ENCODE peak calls at places on chromosome 13, in ten cellular contexts. O is left lung; I is LNCaP clone FGC; B is right atrium auricular region; L is foreskin fibroblast; J is A673; H is AG04450; Y is body of pancreas; A is ovary; F is CD8-positive, alpha-beta T cell. X is an unnamed sample.

GRCh38 chr13:35630551-35631275 is 154.2 kb upstream of the MAB21L1 start:
- DNase-seq in J (peak; percentile 66), Y (peak; percentile 11), H (peak; percentile 16), I (no peak), O (no peak), F (no peak), A (no peak), L (peak; percentile 77), B (no peak), X (peak; percentile 66)

GRCh38 chr13:111954681-111955411 is 112.1 kb upstream of the SOX1 start:
- DNase-seq in Y (no peak), J (no peak), A (no peak), L (no peak), H (no peak), F (no peak), B (peak; percentile 50), O (peak; percentile 35), I (no peak), X (no peak)

GRCh38 chr13:32174366-32174765 is 140.8 kb downstream of the ZAR1L start:
- DNase-seq in J (no peak), F (no peak), I (no peak), L (no peak), H (no peak), A (no peak), B (no peak), Y (no peak), O (no peak), X (no peak)

GRCh38 chr13:61761690-61762089 is 346.0 kb upstream of the PCDH20 start:
- DNase-seq in B (no peak), F (no peak), O (no peak), A (no peak), H (no peak), L (no peak), J (no peak), Y (no peak), I (no peak), X (no peak)

GRCh38 chr13:76884167-76884566 is 2.0 kb downstream of the KCTD12 start:
- DNase-seq in J (peak; percentile 17), H (no peak), A (peak; percentile 42), O (peak; percentile 65), I (no peak), F (no peak), L (peak; percentile 78), Y (peak; percentile 49), B (peak; percentile 74), X (peak; percentile 53)

GRCh38 chr13:29888306-29888705 is 37.9 kb upstream of the UBL3 start:
- DNase-seq in J (no peak), A (no peak), I (no peak), L (peak; percentile 60), F (no peak), O (no peak), H (no peak), B (no peak), Y (no peak), X (peak; percentile 43)

GRCh38 chr13:94921181-94921580 is 208.8 kb upstream of the SOX21 start:
- DNase-seq in Y (no peak), B (no peak), J (no peak), O (no peak), H (no peak), L (no peak), F (no peak), I (no peak), A (no peak), X (no peak)

GRCh38 chr13:66424417-66424816 is 805.7 kb downstream of the PCDH9 start:
- DNase-seq in J (no peak), L (peak; percentile 58), Y (no peak), I (no peak), O (no peak), A (no peak), F (no peak), H (peak; percentile 10), B (no peak), X (peak; percentile 82)

GRCh38 chr13:30088312-30088855 is 219.0 kb downstream of the KATNAL1 start:
- DNase-seq in A (no peak), B (no peak), O (no peak), Y (no peak), J (no peak), I (no peak), H (no peak), F (no peak), L (no peak), X (no peak)

GRCh38 chr13:113652404-113653263 is 5.4 kb downstream of the ATP4B start:
- DNase-seq in F (no peak), I (no peak), L (no peak), O (peak; percentile 57), H (no peak), A (no peak), Y (no peak), B (no peak), J (no peak), X (no peak)

GRCh38 chr13:83450586-83450985 is 431.7 kb downstream of the SLITRK1 start:
- DNase-seq in J (no peak), B (no peak), L (peak; percentile 6), I (no peak), O (no peak), F (no peak), A (no peak), Y (no peak), H (no peak), X (no peak)

GRCh38 chr13:36163303-36163702 is 32.1 kb upstream of the DCLK1 start:
- DNase-seq in F (no peak), J (peak; percentile 29), A (no peak), L (no peak), H (no peak), O (no peak), Y (no peak), I (no peak), B (no peak), X (no peak)

GRCh38 chr13:25095862-25096453 is at the start of gene PABPC3:
- DNase-seq in F (no peak), B (no peak), O (peak; percentile 65), J (no peak), A (no peak), Y (no peak), I (no peak), H (no peak), L (peak; percentile 33), X (no peak)

GRCh38 chr13:50731400-50731799 is 112.1 kb downstream of the DLEU7 start:
- DNase-seq in L (peak; percentile 80), Y (no peak), B (no peak), H (no peak), A (no peak), I (no peak), F (no peak), O (no peak), J (no peak), X (peak; percentile 88)

GRCh38 chr13:81872581-81872980 is 1531.7 kb upstream of the SPRY2 start:
- DNase-seq in O (no peak), I (peak; percentile 6), F (no peak), A (no peak), H (no peak), B (no peak), J (peak; percentile 16), Y (peak; percentile 23), L (no peak), X (no peak)

GRCh38 chr13:44141213-44141724 is 232.4 kb upstream of the SERP2 start:
- DNase-seq in F (no peak), J (peak; percentile 13), A (no peak), H (no peak), I (no peak), L (no peak), B (no peak), O (no peak), Y (peak; percentile 22), X (peak; percentile 19)

GRCh38 chr13:111114362-111115050 is 604 bp upstream of the ARHGEF7 start:
- DNase-seq in H (no peak), J (no peak), Y (peak; percentile 46), O (no peak), A (peak; percentile 43), I (no peak), L (peak; percentile 82), B (peak; percentile 69), F (no peak), X (peak; percentile 15)

DNA sequence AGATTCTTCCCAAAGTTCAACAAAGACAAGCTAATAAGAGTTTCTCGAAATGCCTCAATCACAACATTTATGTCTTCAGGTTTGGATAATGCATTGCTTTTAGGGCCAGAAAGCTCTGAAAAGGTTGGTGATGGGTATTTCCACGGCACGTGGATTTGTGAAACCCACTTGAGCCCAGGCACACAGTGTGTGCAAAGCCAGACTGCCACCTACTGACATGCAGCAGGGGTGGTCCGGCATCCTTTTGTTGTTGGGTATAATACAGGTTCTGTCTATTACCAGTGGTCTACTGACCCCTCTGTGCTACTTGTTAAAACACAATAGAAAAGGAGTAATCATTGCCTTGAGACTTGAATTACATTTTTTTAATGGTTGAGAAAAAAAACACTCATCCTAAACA is 225.6 kb downstream of the RAP2A start:
- DNase-seq in F (no peak), I (no peak), A (no peak), L (peak; percentile 7), J (peak; percentile 31), Y (no peak), B (no peak), H (peak; percentile 1), O (no peak), X (peak; percentile 52)
- TF ChIP-seq CTCF in F (no peak), I (peak; percentile 20), A (no peak), L (peak; percentile 17), J (peak; percentile 58), Y (peak; percentile 5), B (peak; percentile 63), H (peak; percentile 54), O (peak; percentile 11), X (peak; percentile 8)

GRCh38 chr13:55577082-55577846 is 1563.5 kb upstream of the PRR20A start:
- DNase-seq in F (no peak), H (no peak), B (no peak), Y (no peak), L (no peak), O (no peak), I (no peak), A (no peak), J (no peak), X (no peak)
- H3K4me3 ChIP-seq in F (no peak overlapping the region), H (no peak overlapping the region), B (no peak overlapping the region), Y (no peak overlapping the region), L (no peak overlapping the region), O (no peak overlapping the region), I (no peak overlapping the region), A (no peak overlapping the region), J (no peak overlapping the region), X (no peak overlapping the region)

GRCh38 chr13:59178344-59178743 is 985.4 kb downstream of the DIAPH3 start:
- DNase-seq in L (no peak), Y (no peak), O (no peak), J (peak; percentile 23), A (no peak), I (no peak), H (no peak), B (no peak), F (no peak), X (peak; percentile 35)
- TF ChIP-seq CTCF in L (peak; percentile 10), Y (no peak), O (no peak), J (peak; percentile 54), A (no peak), I (peak; percentile 33), H (peak; percentile 54), B (peak; percentile 27), F (no peak), X (peak; percentile 44)

DNA sequence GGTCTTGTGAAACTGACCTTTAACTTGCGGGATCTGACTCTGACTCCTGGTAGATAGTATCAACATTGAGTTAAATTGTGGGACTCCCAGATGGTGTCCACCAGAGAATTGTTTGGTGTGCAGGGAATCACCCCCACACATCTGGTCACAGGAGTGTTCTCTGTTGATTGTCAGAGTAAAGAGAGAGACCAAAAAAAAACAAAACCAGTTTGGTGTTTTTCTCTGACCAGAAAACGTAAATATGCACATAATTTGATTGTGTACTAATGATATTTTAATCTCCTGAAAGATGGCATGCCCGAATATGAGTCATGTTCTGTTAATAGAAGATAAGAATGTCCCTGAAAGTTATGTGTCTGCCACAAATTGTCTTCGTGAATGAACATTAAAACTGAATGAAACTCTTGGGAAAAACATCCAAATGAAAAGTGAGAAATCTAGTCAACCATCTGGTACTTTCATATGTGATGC is 118.5 kb upstream of the GPC6 start:
- DNase-seq in J (no peak), I (no peak), B (no peak), O (no peak), Y (no peak), H (no peak), L (peak; percentile 10), A (no peak), F (no peak), X (no peak)
- H3K4me3 ChIP-seq in J (no peak overlapping the region), I (no peak overlapping the region), B (no peak overlapping the region), O (no peak overlapping the region), Y (no peak overlapping the region), H (no peak overlapping the region), L (no peak overlapping the region), A (no peak overlapping the region), F (no peak overlapping the region), X (no peak overlapping the region)

X was measured in cardiac fibroblast.